ENCODE peak calls at places on chromosomes 4 and X, in six cellular contexts. W is uterus, C is tibial artery, R is GM12878, P is neural progenitor cell, N is heart right ventricle. V is an unnamed sample. For H3K4me1 and H3K36me3, the result is how much of the 10 kb centered on the place peaks cover.

GRCh38 chrX:48600226-48600625 is 2.9 kb downstream of the WDR13 start:
- DNase-seq in P (no peak), C (no peak), N (no peak), W (no peak), R (no peak), V (no peak)

GRCh38 chr4:140012688-140013087 is 141.3 kb downstream of the MAML3 start:
- DNase-seq in W (no peak), C (peak), N (peak), P (peak), R (no peak), V (peak)

GRCh38 chr4:62899607-62900364 is 1509.5 kb downstream of the TECRL start:
- DNase-seq in N (no peak), P (no peak), R (no peak), W (no peak), C (no peak), V (no peak)

GRCh38 chrX:11080721-11081120 is 30.4 kb upstream of the HCCS start:
- DNase-seq in R (no peak), P (no peak), N (no peak), W (no peak), C (no peak), V (no peak)

GRCh38 chrX:40952855-40953254 is 132.4 kb upstream of the USP9X start:
- DNase-seq in N (no peak), W (no peak), R (peak), P (no peak), C (no peak), V (no peak)

GRCh38 chrX:15838017-15838416 is 16.6 kb downstream of the AP1S2 start:
- DNase-seq in C (no peak), P (peak), N (no peak), R (no peak), W (no peak), V (no peak)

GRCh38 chrX:85108165-85108564 is 104.5 kb downstream of the APOOL start:
- DNase-seq in R (no peak), W (no peak), C (no peak), P (no peak), N (no peak), V (no peak)

GRCh38 chrX:31658360-31658759 is 586.5 kb upstream of the FTHL17 start:
- DNase-seq in W (no peak), C (no peak), P (no peak), R (no peak), N (no peak), V (no peak)

GRCh38 chrX:133265331-133265730 is 47.2 kb upstream of the TFDP3 start:
- DNase-seq in P (peak), C (no peak), R (no peak), N (no peak), W (no peak), V (peak)

GRCh38 chr4:5101571-5101970 is 50.3 kb downstream of the STK32B start:
- DNase-seq in N (no peak), P (no peak), R (no peak), C (no peak), W (no peak), V (no peak)

GRCh38 chr4:145487626-145488025 is 6.0 kb downstream of the SMAD1 start:
- DNase-seq in R (peak), C (no peak), W (no peak), P (no peak), N (no peak), V (no peak)

GRCh38 chr4:112552668-112553067 is 36.7 kb upstream of the NEUROG2 start:
- DNase-seq in W (no peak), C (no peak), P (no peak), N (no peak), R (no peak), V (no peak)

GRCh38 chrX:120302434-120302833 is 8.8 kb downstream of the TMEM255A start:
- DNase-seq in N (no peak), C (no peak), R (peak), P (peak), W (no peak), V (peak)

GRCh38 chrX:70196961-70197805 is 19.9 kb downstream of the DGAT2L6 start:
- DNase-seq in N (peak), W (peak), R (no peak), C (peak), P (peak), V (no peak)

GRCh38 chrX:34875204-34875603 is 67.4 kb upstream of the FAM47B start:
- DNase-seq in W (no peak), R (no peak), P (no peak), N (no peak), C (no peak), V (no peak)

GRCh38 chr4:92305878-92306520 is 2.2 kb downstream of the GRID2 start:
- DNase-seq in C (no peak), R (no peak), N (no peak), P (peak), W (no peak), V (no peak)

GRCh38 chrX:45872480-45872879 is 671.8 kb upstream of the DIPK2B start:
- DNase-seq in N (no peak), P (no peak), C (no peak), W (no peak), R (no peak), V (no peak)

GRCh38 chr4:107363137-107363536 is 327.0 kb upstream of the DKK2 start:
- DNase-seq in R (no peak), W (no peak), C (no peak), P (no peak), N (no peak), V (no peak)

GRCh38 chr4:170529760-170530440 is 440.1 kb upstream of the AADAT start:
- DNase-seq in W (no peak), C (no peak), R (no peak), N (no peak), P (no peak), V (no peak)
- H3K4me1 ChIP-seq in W (under half), C (under half), R (under half), N (under half), P (under half), V (under half)

GRCh38 chr4:102717448-102718092 is 43.2 kb downstream of the MANBA start:
- DNase-seq in P (no peak), C (no peak), R (no peak), W (no peak), N (no peak), V (peak)

GRCh38 chr4:102710986-102711385 is 49.8 kb downstream of the MANBA start:
- DNase-seq in R (no peak), W (no peak), C (no peak), N (no peak), P (no peak), V (no peak)

GRCh38 chr4:102713096-102713495 is 47.7 kb downstream of the MANBA start:
- DNase-seq in N (no peak), R (no peak), P (no peak), C (no peak), W (no peak), V (no peak)

DNA sequence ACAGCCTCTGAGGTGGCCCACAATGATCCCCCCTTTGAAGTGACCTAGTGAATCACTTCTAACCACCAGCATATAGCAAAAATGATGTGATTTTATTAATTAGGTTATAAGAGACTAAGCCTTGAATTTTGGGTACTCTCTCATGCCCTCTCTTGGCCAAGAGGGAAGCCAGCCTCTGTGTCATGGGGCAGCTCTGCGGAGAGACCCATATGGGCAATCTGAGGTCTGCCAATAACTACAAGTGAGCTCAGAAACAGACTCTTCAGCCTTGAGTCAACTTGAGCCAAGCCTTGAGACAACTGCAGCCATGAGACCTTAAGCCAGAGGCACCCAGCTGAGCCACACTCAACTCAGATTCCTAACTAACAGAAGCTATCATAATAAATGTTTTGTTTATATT is 45.7 kb downstream of the MANBA start:
- DNase-seq in P (no peak), R (no peak), C (no peak), N (no peak), W (no peak), V (no peak)
- H3K36me3 ChIP-seq in P (under half), R (under half), C (under half), N (under half), W (under half), V (under half)

GRCh38 chr4:178196751-178197150 is 754.5 kb upstream of the AGA start:
- DNase-seq in C (no peak), P (no peak), W (no peak), R (no peak), N (no peak), V (no peak)

GRCh38 chr4:178202422-178202821 is 760.2 kb upstream of the AGA start:
- DNase-seq in R (no peak), W (no peak), P (no peak), C (no peak), N (no peak), V (no peak)

DNA sequence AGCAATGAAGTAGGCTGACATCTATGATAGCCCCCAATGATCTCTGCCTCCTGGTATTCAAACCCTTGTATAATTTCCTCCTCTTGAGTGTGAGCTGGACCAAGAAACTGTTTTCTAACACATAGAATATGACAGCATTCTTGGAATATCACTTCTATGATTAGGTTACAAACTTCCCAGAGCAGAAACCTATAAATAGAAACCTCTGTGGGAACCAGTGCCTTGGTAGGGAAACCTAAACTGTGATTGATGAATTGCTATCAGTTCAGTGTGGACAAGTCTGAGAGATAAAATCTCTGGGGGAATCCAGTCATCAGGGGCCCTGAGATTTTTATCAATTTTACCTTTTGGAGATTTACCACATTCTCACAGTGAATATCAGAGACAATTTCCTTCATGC is 756.5 kb upstream of the AGA start:
- DNase-seq in N (no peak), C (no peak), P (no peak), W (no peak), R (no peak), V (no peak)
- H3K27ac ChIP-seq in N (no peak), C (no peak), P (no peak), W (no peak), R (no peak), V (no peak)

DNA sequence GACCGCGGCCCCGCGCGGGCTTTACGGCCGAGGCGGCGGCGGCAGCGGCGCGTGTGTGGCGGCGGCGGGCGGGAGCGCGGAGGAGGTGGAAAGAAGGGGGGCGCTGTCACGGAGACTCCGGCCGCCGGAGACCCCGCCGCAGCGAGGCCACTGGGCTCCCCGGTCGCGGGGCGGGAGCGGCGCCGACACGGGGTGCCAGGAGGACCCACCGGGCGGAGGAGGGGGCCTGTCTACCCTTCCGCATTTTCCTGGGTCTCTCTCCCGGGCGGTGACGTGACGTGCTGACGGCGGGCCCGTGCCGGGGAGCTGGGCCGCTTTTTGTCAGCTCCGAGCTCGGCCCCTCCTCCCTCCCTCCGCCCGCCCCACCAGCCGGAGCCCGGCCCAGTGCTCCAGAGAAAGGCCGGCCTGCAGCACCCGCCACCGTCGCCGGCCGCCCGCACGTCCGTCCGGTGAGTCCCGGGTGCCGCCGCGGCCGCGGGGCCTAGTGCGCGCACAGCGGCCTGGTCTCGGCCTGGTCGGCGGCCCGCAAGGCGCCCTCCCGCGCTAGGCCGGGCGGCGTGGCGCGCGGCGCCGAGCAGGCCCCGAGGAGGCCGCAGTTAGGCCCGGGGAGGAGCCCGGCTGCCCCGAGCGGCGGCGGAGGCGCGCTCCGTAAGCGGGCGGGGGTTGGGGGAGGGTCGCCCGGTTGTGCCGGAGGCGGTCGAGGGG is at the start of gene ZFX:
- DNase-seq in P (peak), R (no peak), W (peak), N (peak), C (peak), V (peak)
- H3K4me1 ChIP-seq in P (half or more), R (under half), W (under half), N (under half), C (under half), V (under half)

GRCh38 chr4:163161536-163162205 is 5.0 kb downstream of the NAF1 start:
- DNase-seq in W (no peak), P (no peak), R (no peak), N (no peak), C (no peak), V (no peak)
- H3K36me3 ChIP-seq in W (under half), P (under half), R (under half), N (under half), C (under half), V (under half)

GRCh38 chr4:57076646-57077045 is 33.5 kb downstream of the IGFBP7 start:
- DNase-seq in N (no peak), C (no peak), R (no peak), W (no peak), P (no peak), V (no peak)
- H3K27ac ChIP-seq in N (no peak), C (peak), R (no peak), W (no peak), P (no peak), V (no peak)

GRCh38 chr4:76199664-76200211 is 13.9 kb downstream of the SCARB2 start:
- DNase-seq in C (no peak), N (no peak), R (peak), W (no peak), P (no peak), V (no peak)
- H3K4me1 ChIP-seq in C (half or more), N (half or more), R (half or more), W (under half), P (under half), V (half or more)

GRCh38 chr4:13615162-13615561 is 12.4 kb downstream of the BOD1L1 start:
- DNase-seq in R (no peak), W (no peak), C (no peak), N (no peak), P (no peak), V (no peak)

GRCh38 chr4:13617801-13618200 is 9.7 kb downstream of the BOD1L1 start:
- DNase-seq in P (no peak), R (no peak), W (no peak), C (no peak), N (no peak), V (no peak)

GRCh38 chr4:13616597-13616996 is 10.9 kb downstream of the BOD1L1 start:
- DNase-seq in N (no peak), P (no peak), R (no peak), W (no peak), C (no peak), V (no peak)

GRCh38 chr4:13611283-13611842 is 16.2 kb downstream of the BOD1L1 start:
- DNase-seq in R (peak), P (no peak), C (no peak), N (peak), W (no peak), V (no peak)

GRCh38 chr4:13612569-13612968 is 15.0 kb downstream of the BOD1L1 start:
- DNase-seq in P (peak), R (no peak), N (no peak), W (no peak), C (no peak), V (no peak)
- H3K36me3 ChIP-seq in P (under half), R (under half), N (half or more), W (under half), C (half or more), V (half or more)

V was measured in lower lobe of right lung.